ENCODE peak calls at places on chromosomes 7 and 10, in four cellular contexts. P, R, G and T are unnamed samples.

GRCh38 chr7:12607134-12607533 is 36.6 kb downstream of the SCIN start:
- DNase-seq in G (no peak), R (no peak), P (no peak), T (no peak)

GRCh38 chr7:2416659-2417058 is 13.2 kb downstream of the CHST12 start:
- DNase-seq in R (no peak), G (no peak), P (no peak), T (no peak)

GRCh38 chr7:29639887-29640600 is 76.4 kb downstream of the PRR15 start:
- DNase-seq in R (no peak), P (no peak), G (no peak), T (no peak)

GRCh38 chr7:102925962-102926825 is 13.4 kb downstream of the LRRC17 start:
- DNase-seq in P (no peak), G (no peak), R (no peak), T (no peak)

GRCh38 chr7:133860628-133861135 is 266.5 kb upstream of the LRGUK start:
- DNase-seq in R (no peak), P (no peak), G (no peak), T (no peak)

GRCh38 chr10:69703766-69704191 is 73.7 kb downstream of the FAM241B start:
- DNase-seq in G (no peak), R (no peak), P (peak; percentile 33), T (no peak)

GRCh38 chr7:2203551-2204300 is 29.0 kb downstream of the MAD1L1 start:
- DNase-seq in P (no peak), G (peak; percentile 52), R (no peak), T (peak; percentile 12)

GRCh38 chr10:91944880-91945630 is 21.5 kb downstream of the BTAF1 start:
- DNase-seq in P (no peak), R (peak; percentile 24), G (no peak), T (no peak)

GRCh38 chr10:59387951-59388431 is 25.6 kb upstream of the FAM13C start:
- DNase-seq in R (no peak), P (no peak), G (no peak), T (no peak)

GRCh38 chr10:4588824-4589223 is 237.2 kb upstream of the AKR1E2 start:
- DNase-seq in R (no peak), P (no peak), G (no peak), T (no peak)

GRCh38 chr7:42691030-42691639 is 220.7 kb downstream of the C7orf25 start:
- DNase-seq in G (no peak), P (peak; percentile 10), R (no peak), T (peak; percentile 25)

DNA sequence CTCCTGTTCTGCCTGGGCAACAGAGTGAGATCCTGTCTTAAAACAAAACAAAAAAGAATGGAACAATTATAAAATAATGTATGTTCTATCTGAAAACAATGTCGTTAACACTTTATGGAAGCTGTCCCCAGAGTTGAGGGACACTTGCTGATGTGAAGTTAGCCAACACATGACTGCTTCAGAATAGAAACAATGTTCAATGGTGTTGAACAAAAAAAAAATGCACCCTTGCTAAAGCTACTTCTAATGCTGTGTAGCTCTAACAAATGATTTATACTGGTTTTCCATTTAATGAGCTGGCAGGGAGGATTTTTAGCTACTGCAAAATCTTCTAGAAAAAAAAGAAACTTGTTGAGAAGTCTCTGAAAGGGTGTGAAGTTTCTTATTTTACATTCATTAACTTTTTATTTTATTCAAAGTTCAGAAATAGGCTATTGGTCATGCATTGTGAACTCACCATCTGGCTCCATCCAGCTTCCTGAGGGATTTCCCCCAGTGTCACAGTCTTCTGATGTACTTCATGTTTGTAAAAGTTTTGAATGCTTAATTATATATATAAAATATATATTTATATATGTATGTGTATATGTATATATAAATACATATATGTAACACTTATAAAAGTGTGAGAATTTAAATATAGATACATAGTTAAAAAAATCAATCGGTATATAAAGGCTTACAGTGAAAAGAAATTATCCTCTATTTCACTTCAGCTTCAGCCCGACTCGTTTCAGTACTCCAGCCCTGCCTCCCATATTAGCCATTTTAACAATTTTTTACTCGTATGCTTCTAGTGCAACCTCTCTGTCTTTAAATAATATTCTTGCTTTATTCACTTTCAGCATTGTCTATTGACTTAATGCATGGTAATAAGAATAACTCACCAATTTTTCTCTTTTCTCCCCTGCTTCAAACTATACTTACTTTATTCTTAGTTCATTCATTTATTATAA is 35.0 kb downstream of the HDAC9 start:
- DNase-seq in R (no peak), P (no peak), G (no peak), T (no peak)
- H3K9me3 ChIP-seq in R (no peaks in the 10 kb centered on the region), P (no peaks in the 10 kb centered on the region), G (no peaks in the 10 kb centered on the region), T (no peaks in the 10 kb centered on the region)

GRCh38 chr10:34713875-34714274 is 101.2 kb downstream of the PARD3 start:
- DNase-seq in R (no peak), P (no peak), G (no peak), T (no peak)
- TF ChIP-seq POLR2AphosphoS5 in R (no peak), P (no peak), G (no peak), T (no peak)

GRCh38 chr7:55792048-55792447 is 70.5 kb downstream of the SEPTIN14 start:
- DNase-seq in R (no peak), G (no peak), P (no peak), T (no peak)

GRCh38 chr7:55794527-55794926 is 68.0 kb downstream of the SEPTIN14 start:
- DNase-seq in R (no peak), G (no peak), P (peak; percentile 26), T (no peak)
- H3K9me3 ChIP-seq in R (no peaks in the 10 kb centered on the region), G (peaks cover 24% of the 10 kb centered on the region), P (no peaks in the 10 kb centered on the region), T (peaks cover 25% of the 10 kb centered on the region)

DNA sequence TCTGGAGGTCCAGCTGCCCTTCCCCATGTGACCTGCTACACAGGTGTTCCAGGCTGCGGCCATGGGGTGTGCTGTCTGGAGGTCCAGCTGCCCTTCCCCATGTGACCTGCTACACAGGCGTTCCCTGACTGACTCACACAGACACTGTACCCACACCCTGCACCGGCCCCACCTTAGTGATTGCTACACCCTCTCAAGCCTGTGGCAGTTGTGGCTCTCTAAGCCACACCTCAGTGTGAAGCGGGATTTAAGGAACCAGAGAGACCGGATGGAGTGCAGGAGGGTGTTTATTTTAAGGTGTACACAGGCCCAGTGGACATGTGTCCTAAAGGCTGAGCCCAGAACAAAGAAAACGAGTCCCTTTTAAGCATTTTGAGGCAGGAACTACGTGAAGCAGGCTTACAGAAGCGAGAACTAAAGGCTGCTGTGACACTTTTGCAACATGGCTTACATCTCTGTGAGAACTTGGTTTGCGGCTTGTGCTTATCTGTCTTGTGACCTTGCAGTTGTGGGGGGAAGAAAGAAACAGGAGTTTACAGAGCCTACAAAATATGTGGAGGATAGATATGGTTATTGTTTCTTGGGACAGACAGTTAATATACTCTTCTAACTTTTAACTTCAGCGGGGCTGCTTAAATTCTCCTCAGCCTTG is 326.4 kb downstream of the PAXIP1 start:
- DNase-seq in P (no peak), R (no peak), G (no peak), T (peak; percentile 82)
- TF ChIP-seq POLR2AphosphoS5 in P (no peak), R (no peak), G (no peak), T (no peak)